ENCODE peak calls at places on chromosomes 12 and 14, in eight cellular contexts. A is adrenal gland, U is ovary, M is esophagus squamous epithelium, C is stomach, R is transverse colon, O is upper lobe of left lung, Y is heart left ventricle. L is an unnamed sample.

GRCh38 chr12:67649165-67650126 is 901 bp downstream of the DYRK2 start:
- DNase-seq in R (peak), M (no peak), C (peak), O (peak), A (peak), U (peak), Y (peak), L (peak)

GRCh38 chr14:29030970-29031369 is 264.4 kb downstream of the FOXG1 start:
- DNase-seq in O (no peak), C (no peak), U (no peak), R (no peak), A (no peak), Y (no peak), M (no peak), L (no peak)

GRCh38 chr12:50841654-50842531 is 833 bp upstream of the TMPRSS12 start:
- DNase-seq in U (no peak), C (no peak), O (no peak), M (no peak), Y (no peak), R (no peak), A (no peak), L (no peak)

GRCh38 chr12:26122681-26123481 is 2.0 kb downstream of the BHLHE41 start:
- DNase-seq in U (peak), Y (peak), M (no peak), A (peak), O (peak), R (peak), C (peak), L (peak)

GRCh38 chr14:77026930-77027537 is 1.5 kb downstream of the IRF2BPL start:
- DNase-seq in A (peak), M (no peak), R (no peak), U (peak), C (peak), Y (peak), O (peak), L (no peak)

GRCh38 chr14:35944847-35945246 is 118.7 kb downstream of the BRMS1L start:
- DNase-seq in Y (no peak), M (no peak), O (no peak), C (no peak), U (no peak), R (peak), A (no peak), L (no peak)

GRCh38 chr12:90250766-90251165 is 542.1 kb upstream of the ATP2B1 start:
- DNase-seq in O (no peak), Y (no peak), M (no peak), R (no peak), C (no peak), U (no peak), A (peak), L (no peak)

GRCh38 chr14:93648440-93649168 is 139.7 kb downstream of the PRIMA1 start:
- DNase-seq in A (no peak), R (no peak), O (no peak), C (no peak), M (no peak), U (no peak), Y (no peak), L (no peak)

GRCh38 chr12:42270596-42270995 is 32.5 kb upstream of the YAF2 start:
- DNase-seq in R (no peak), C (no peak), A (no peak), M (no peak), U (no peak), Y (no peak), O (no peak), L (no peak)

GRCh38 chr12:65823481-65824313 is 586 bp upstream of the HMGA2 start:
- DNase-seq in R (peak), A (peak), Y (peak), C (peak), O (peak), M (no peak), U (peak), L (no peak)

GRCh38 chr14:69013943-69014782 is 35.1 kb upstream of the ACTN1 start:
- DNase-seq in R (peak), M (no peak), A (peak), Y (peak), O (peak), U (no peak), C (peak), L (no peak)

GRCh38 chr12:128387811-128388422 is 120.9 kb downstream of the TMEM132C start:
- DNase-seq in O (peak), R (peak), Y (no peak), C (peak), A (peak), M (no peak), U (peak), L (no peak)

GRCh38 chr12:3313655-3314305 is 177.2 kb upstream of the PRMT8 start:
- DNase-seq in O (no peak), U (no peak), R (no peak), Y (no peak), M (no peak), A (no peak), C (no peak), L (no peak)

GRCh38 chr14:56659361-56659760 is 79.8 kb downstream of the TMEM260 start:
- DNase-seq in A (no peak), O (no peak), U (no peak), Y (no peak), R (no peak), C (no peak), M (no peak), L (no peak)

GRCh38 chr12:6778571-6779550 is 6.5 kb downstream of the LAG3 start:
- DNase-seq in A (peak), Y (peak), M (peak), O (peak), U (peak), R (peak), C (peak), L (peak)

GRCh38 chr14:96095581-96096476 is 56.7 kb downstream of the C14orf132 start:
- DNase-seq in C (peak), Y (no peak), O (no peak), R (no peak), A (peak), U (no peak), M (no peak), L (peak)

GRCh38 chr14:69313176-69313575 is 53.2 kb downstream of the GALNT16 start:
- DNase-seq in M (no peak), U (no peak), R (no peak), C (no peak), Y (no peak), O (no peak), A (peak), L (no peak)

GRCh38 chr12:49932746-49933145 is 17.8 kb upstream of the AQP2 start:
- DNase-seq in Y (peak), A (no peak), R (no peak), C (no peak), M (no peak), O (no peak), U (no peak), L (no peak)

GRCh38 chr14:101494826-101495225 is 66.5 kb upstream of the DIO3 start:
- DNase-seq in C (peak), R (peak), A (no peak), Y (no peak), U (peak), O (no peak), M (no peak), L (peak)

DNA sequence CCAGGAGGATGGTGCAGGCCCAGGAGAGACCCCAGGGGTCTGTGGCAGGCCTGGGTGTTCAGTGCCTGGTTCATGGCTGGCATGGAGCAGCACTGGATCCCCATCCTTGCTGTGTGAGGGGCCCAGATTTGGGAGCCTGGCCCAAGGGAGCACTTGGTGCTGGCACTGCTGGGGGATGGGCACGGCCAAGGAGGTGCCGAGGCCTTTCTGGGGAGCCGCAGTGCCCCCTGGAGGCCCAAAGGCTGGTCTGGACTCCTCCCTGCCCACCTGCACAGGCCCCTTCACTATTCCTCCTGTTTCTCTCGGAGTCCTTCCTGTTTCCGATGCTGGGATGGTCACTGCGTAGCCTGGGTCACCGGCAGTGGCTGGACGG is 48.6 kb downstream of the LRCOL1 start:
- DNase-seq in O (no peak), M (no peak), Y (no peak), A (no peak), R (no peak), U (no peak), C (peak), L (no peak)
- TF ChIP-seq CTCF in O (no peak), M (no peak), Y (no peak), A (no peak), R (no peak), U (no peak), C (no peak), L (no peak)

GRCh38 chr14:102898298-102898697 is 24.2 kb upstream of the AMN start:
- DNase-seq in Y (no peak), A (no peak), O (peak), R (no peak), C (no peak), M (no peak), U (no peak), L (no peak)

GRCh38 chr14:102899516-102899900 is 23.0 kb upstream of the AMN start:
- DNase-seq in Y (no peak), C (no peak), O (no peak), R (no peak), U (no peak), M (no peak), A (no peak), L (no peak)

GRCh38 chr14:102898776-102899515 is 23.5 kb upstream of the AMN start:
- DNase-seq in R (peak), U (no peak), M (no peak), Y (no peak), A (no peak), O (peak), C (no peak), L (no peak)

GRCh38 chr14:102900631-102901571 is 21.6 kb upstream of the AMN start:
- DNase-seq in A (no peak), M (no peak), Y (no peak), R (no peak), C (no peak), O (peak), U (no peak), L (no peak)

GRCh38 chr14:102897299-102898027 is 25.0 kb upstream of the AMN start:
- DNase-seq in M (no peak), Y (no peak), C (no peak), O (no peak), R (no peak), A (no peak), U (no peak), L (no peak)
- H3K27ac ChIP-seq in M (no peak), Y (no peak), C (no peak), O (peak), R (no peak), A (no peak), U (no peak), L (no peak)

DNA sequence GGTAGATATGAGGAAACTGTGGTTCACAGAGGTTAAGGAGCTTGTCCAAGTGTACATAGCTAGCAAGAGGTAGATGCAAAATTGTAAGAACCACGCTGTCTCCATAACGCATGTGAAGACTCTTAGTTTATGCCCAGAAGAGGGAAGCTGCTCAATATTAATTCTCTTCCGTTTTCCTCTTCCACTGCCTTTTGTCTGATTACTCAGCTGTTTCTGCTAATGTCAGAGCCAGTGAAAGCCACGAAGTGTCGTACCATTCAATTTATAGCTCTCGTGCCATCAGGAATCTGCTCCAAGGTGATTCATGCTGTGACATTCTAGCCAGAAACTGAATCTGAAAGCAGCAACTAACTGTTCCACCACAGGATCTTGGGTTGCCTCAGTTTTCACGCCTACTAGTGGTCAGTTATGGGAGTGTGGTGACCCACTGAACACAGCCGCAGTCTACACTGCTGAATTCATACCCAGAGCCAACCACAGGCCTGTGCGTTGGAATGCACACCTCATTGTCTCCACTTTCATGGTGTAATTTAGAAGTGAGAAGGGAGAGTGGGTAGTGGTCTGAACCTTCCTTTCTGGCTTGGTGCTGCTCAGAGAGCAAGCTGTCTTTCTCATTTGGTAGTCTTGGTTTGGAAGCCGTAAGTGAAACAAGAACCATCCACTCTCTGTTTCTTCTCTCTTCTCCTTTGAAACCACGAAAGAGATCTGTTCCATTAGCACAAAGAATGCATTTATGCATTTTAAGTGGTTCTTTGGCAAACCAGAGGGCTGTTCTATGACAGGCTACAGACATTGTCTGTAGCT is 74.2 kb upstream of the NAP1L1 start:
- DNase-seq in C (peak), Y (no peak), U (no peak), A (peak), R (peak), M (no peak), O (no peak), L (no peak)
- H3K4me3 ChIP-seq in C (no peak), Y (no peak), U (no peak), A (no peak), R (no peak), M (peak), O (peak), L (peak)

GRCh38 chr14:74549588-74549987 is 56.0 kb downstream of the ISCA2 start:
- DNase-seq in A (no peak), M (no peak), C (no peak), O (peak), U (no peak), R (no peak), Y (peak), L (no peak)
- TF ChIP-seq CTCF in A (peak), M (peak), C (no peak), O (no peak), U (no peak), R (no peak), Y (no peak), L (no peak)

GRCh38 chr14:58637391-58638230 is at the start of gene DACT1:
- DNase-seq in O (peak), M (no peak), A (peak), U (peak), C (peak), R (peak), Y (peak), L (peak)

GRCh38 chr14:58637040-58637390 is 747 bp upstream of the DACT1 start:
- DNase-seq in U (peak), M (no peak), A (peak), R (peak), O (peak), Y (peak), C (peak), L (peak)

GRCh38 chr14:58636129-58636528 is 1.6 kb upstream of the DACT1 start:
- DNase-seq in U (no peak), R (no peak), A (no peak), Y (no peak), O (no peak), M (no peak), C (no peak), L (no peak)

GRCh38 chr14:58639842-58640484 is 2.2 kb downstream of the DACT1 start:
- DNase-seq in A (peak), C (no peak), U (peak), R (peak), Y (no peak), M (no peak), O (no peak), L (no peak)

DNA sequence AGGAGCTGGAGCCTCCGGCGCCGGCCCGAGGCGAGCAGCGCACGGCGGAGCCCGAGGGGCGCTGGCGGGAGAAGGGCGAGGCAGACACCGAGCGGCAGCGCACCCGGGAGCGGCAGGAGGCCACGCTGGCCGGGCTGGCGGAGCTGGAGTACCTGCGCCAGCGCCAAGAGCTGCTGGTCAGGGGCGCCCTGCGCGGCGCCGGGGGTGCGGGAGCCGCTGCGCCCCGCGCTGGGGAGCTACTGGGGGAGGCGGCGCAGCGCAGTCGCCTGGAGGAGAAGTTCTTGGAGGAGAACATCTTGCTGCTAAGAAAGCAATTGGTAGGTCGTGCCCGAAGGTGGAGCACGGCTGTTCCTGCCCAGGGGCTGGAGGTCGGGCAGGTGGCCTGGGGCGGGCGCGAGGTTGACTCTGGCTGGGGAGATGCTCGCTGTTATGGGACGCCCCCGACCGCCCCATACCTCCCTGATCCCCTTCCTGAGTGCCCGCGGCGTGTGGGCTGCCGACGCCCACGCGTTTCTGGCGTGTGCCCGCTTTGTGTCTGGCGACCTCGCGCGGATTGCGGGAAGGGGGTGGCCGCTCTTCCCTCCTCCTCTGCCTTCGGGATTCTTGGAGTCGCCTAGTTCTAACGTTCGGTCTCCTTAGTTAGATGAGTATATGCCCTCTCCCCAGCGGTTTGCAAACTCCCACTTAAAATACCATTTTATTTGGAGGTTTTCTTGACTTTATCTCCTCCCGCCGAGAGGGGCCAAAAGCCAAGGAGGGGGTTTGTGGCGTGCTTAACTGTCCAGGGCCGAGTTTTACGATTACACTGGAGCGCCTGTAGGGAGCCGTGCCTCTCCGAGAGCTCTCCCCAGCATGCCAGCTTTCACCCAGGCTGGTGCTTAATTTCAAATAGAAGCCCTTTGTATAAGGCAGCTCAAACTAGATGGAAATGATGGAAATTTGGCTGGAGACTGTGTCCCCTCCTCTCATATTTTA is 756 bp downstream of the DACT1 start:
- DNase-seq in Y (peak), A (peak), C (no peak), M (no peak), R (peak), U (peak), O (peak), L (no peak)
- H3K27ac ChIP-seq in Y (peak), A (peak), C (peak), M (peak), R (peak), U (peak), O (peak), L (peak)

GRCh38 chr14:100158566-100159106 is 809 bp downstream of the DEGS2 start:
- DNase-seq in Y (no peak), O (no peak), R (no peak), U (no peak), A (no peak), C (no peak), M (no peak), L (no peak)
- H3K4me3 ChIP-seq in Y (peak), O (peak), R (peak), U (no peak), A (no peak), C (peak), M (peak), L (peak)

DNA sequence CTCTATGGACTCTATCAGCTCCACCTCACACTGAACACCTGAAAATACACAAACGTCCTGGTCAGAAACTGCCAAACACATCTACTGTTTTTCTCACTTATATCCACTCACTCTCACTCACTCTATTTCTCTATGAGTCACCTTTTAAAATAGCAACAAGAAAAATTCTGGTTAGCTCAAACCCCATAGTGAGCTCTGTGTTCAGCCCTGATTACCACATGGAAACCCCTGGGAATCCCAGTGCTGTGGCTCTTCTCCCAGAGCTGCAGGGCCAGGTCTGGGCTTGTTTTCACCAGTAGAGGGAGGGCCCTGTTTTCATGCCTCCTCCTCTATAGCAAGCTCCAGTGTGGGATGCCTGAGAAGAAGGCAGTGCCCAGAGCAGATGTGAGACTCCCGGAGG is 1126.1 kb downstream of the TMEM121 start:
- DNase-seq in C (no peak), Y (no peak), O (no peak), A (no peak), U (no peak), M (no peak), R (no peak), L (no peak)
- TF ChIP-seq CTCF in C (no peak), Y (no peak), O (no peak), A (no peak), U (no peak), M (no peak), R (no peak), L (no peak)

DNA sequence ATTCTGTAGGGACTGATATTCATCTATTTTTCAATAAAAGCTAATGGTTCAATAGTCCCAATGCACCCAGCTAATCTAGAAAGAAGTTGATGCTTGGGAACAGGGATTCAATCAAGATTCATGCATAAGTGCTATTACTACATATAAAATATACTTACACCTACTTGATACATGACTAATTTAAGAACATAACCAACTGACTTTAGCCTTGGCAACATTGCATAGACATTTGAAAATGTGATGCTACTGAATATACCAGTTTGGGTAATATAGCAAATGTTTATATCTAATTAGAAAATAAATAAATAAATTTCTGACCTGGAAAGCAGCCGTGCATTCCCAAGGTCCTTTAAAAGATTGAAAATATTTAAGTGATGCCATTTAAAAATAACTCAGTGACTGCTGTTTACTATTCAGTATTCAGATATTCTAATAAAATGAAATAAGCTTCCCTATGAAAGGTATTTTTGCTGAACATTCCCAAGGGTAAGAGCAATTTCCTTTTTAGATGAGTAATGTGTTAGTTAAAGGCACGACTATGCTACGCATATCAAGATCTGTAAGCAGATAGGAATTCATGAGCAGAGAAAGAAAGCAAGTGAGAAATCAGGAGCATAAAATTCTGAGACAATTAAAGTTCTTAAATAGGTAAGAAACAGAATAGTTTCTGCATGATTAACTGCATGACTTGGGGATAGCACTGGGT is 160.6 kb upstream of the SYT1 start:
- DNase-seq in U (no peak), R (no peak), O (no peak), C (no peak), Y (no peak), M (no peak), A (no peak), L (no peak)
- H3K27ac ChIP-seq in U (no peak), R (no peak), O (no peak), C (no peak), Y (no peak), M (no peak), A (no peak), L (no peak)

GRCh38 chr12:46473634-46474201 is 101.1 kb upstream of the SLC38A2 start:
- DNase-seq in R (peak), C (peak), A (peak), O (no peak), Y (peak), U (peak), M (no peak), L (peak)
- H3K4me3 ChIP-seq in R (no peak), C (peak), A (no peak), O (no peak), Y (no peak), U (no peak), M (peak), L (peak)